ENCODE peak calls at places on chromosomes 11 and 22, in eight cellular contexts. One of them, this sample, is unnamed. For H3K4me1, the result is how much of the 10 kb centered on the place peaks cover.

GRCh38 chr11:10301656-10302293 is 3.1 kb upstream of the ADM start:
- DNase-seq in uterus: no peak
- DNase-seq in HepG2: no peak
- DNase-seq in A549: no peak
- DNase-seq in testis: no peak
- DNase-seq in colonic mucosa: no peak
- DNase-seq in tibial artery: no peak
- DNase-seq in thoracic aorta: no peak
- DNase-seq in this sample: no peak

GRCh38 chr11:36360833-36361232 is 64.7 kb downstream of the PRR5L start:
- DNase-seq in uterus: no peak
- DNase-seq in HepG2: no peak
- DNase-seq in A549: no peak
- DNase-seq in testis: no peak
- DNase-seq in colonic mucosa: no peak
- DNase-seq in tibial artery: no peak
- DNase-seq in thoracic aorta: no peak
- DNase-seq in this sample: no peak

GRCh38 chr11:12430351-12430750 is 53.0 kb downstream of the PARVA start:
- DNase-seq in uterus: no peak
- DNase-seq in HepG2: no peak
- DNase-seq in A549: no peak
- DNase-seq in testis: no peak
- DNase-seq in colonic mucosa: no peak
- DNase-seq in tibial artery: no peak
- DNase-seq in thoracic aorta: no peak
- DNase-seq in this sample: no peak

GRCh38 chr11:121059605-121060004 is 35.7 kb downstream of the TBCEL start:
- DNase-seq in uterus: no peak
- DNase-seq in HepG2: no peak
- DNase-seq in A549: no peak
- DNase-seq in testis: no peak
- DNase-seq in colonic mucosa: no peak
- DNase-seq in tibial artery: no peak
- DNase-seq in thoracic aorta: no peak
- DNase-seq in this sample: no peak

GRCh38 chr22:32083814-32084213 is 40.8 kb downstream of the SLC5A1 start:
- DNase-seq in uterus: no peak
- DNase-seq in HepG2: no peak
- DNase-seq in A549: no peak
- DNase-seq in testis: no peak
- DNase-seq in colonic mucosa: no peak
- DNase-seq in tibial artery: no peak
- DNase-seq in thoracic aorta: no peak
- DNase-seq in this sample: no peak

GRCh38 chr11:92859290-92859689 is 110.2 kb upstream of the MTNR1B start:
- DNase-seq in uterus: no peak
- DNase-seq in HepG2: no peak
- DNase-seq in A549: no peak
- DNase-seq in testis: peak
- DNase-seq in colonic mucosa: no peak
- DNase-seq in tibial artery: no peak
- DNase-seq in thoracic aorta: no peak
- DNase-seq in this sample: no peak

GRCh38 chr22:31333648-31334047 is 12.5 kb downstream of the PATZ1 start:
- DNase-seq in uterus: no peak
- DNase-seq in HepG2: no peak
- DNase-seq in A549: no peak
- DNase-seq in testis: no peak
- DNase-seq in colonic mucosa: no peak
- DNase-seq in tibial artery: no peak
- DNase-seq in thoracic aorta: no peak
- DNase-seq in this sample: no peak

GRCh38 chr11:1553808-1554594 is 18.1 kb downstream of the DUSP8 start:
- DNase-seq in uterus: no peak
- DNase-seq in HepG2: no peak
- DNase-seq in A549: no peak
- DNase-seq in testis: no peak
- DNase-seq in colonic mucosa: peak
- DNase-seq in tibial artery: peak
- DNase-seq in thoracic aorta: no peak
- DNase-seq in this sample: peak

GRCh38 chr22:49364398-49364797 is 463.3 kb downstream of the BRD1 start:
- DNase-seq in uterus: no peak
- DNase-seq in HepG2: no peak
- DNase-seq in A549: no peak
- DNase-seq in testis: no peak
- DNase-seq in colonic mucosa: peak
- DNase-seq in tibial artery: no peak
- DNase-seq in thoracic aorta: no peak
- DNase-seq in this sample: no peak

GRCh38 chr22:46971141-46971775 is 208.8 kb downstream of the TBC1D22A start:
- DNase-seq in uterus: no peak
- DNase-seq in HepG2: no peak
- DNase-seq in A549: no peak
- DNase-seq in testis: peak
- DNase-seq in colonic mucosa: no peak
- DNase-seq in tibial artery: no peak
- DNase-seq in thoracic aorta: no peak
- DNase-seq in this sample: peak

GRCh38 chr22:45204241-45204640 is 36.5 kb downstream of the KIAA0930 start:
- DNase-seq in uterus: no peak
- DNase-seq in HepG2: no peak
- DNase-seq in A549: no peak
- DNase-seq in testis: no peak
- DNase-seq in colonic mucosa: no peak
- DNase-seq in tibial artery: no peak
- DNase-seq in thoracic aorta: no peak
- DNase-seq in this sample: no peak

GRCh38 chr11:14981507-14981906 is 9.4 kb upstream of the CALCA start:
- DNase-seq in uterus: no peak
- DNase-seq in HepG2: no peak
- DNase-seq in A549: no peak
- DNase-seq in testis: no peak
- DNase-seq in colonic mucosa: no peak
- DNase-seq in tibial artery: no peak
- DNase-seq in thoracic aorta: no peak
- DNase-seq in this sample: no peak

GRCh38 chr11:2212411-2213251 is 41.0 kb upstream of the TH start:
- DNase-seq in uterus: peak
- DNase-seq in HepG2: peak
- DNase-seq in A549: no peak
- DNase-seq in testis: peak
- DNase-seq in colonic mucosa: peak
- DNase-seq in tibial artery: no peak
- DNase-seq in thoracic aorta: no peak
- DNase-seq in this sample: peak

GRCh38 chr11:68948948-68949347 is 31.8 kb downstream of the MRGPRD start:
- DNase-seq in uterus: no peak
- DNase-seq in HepG2: no peak
- DNase-seq in A549: no peak
- DNase-seq in testis: peak
- DNase-seq in colonic mucosa: no peak
- DNase-seq in tibial artery: no peak
- DNase-seq in thoracic aorta: no peak
- DNase-seq in this sample: no peak

GRCh38 chr11:68948496-68948895 is 32.3 kb downstream of the MRGPRD start:
- DNase-seq in uterus: no peak
- DNase-seq in HepG2: no peak
- DNase-seq in A549: no peak
- DNase-seq in testis: no peak
- DNase-seq in colonic mucosa: no peak
- DNase-seq in tibial artery: no peak
- DNase-seq in thoracic aorta: no peak
- DNase-seq in this sample: no peak

GRCh38 chr11:68950776-68951175 is 30.0 kb downstream of the MRGPRD start:
- DNase-seq in uterus: no peak
- DNase-seq in HepG2: no peak
- DNase-seq in A549: no peak
- DNase-seq in testis: no peak
- DNase-seq in colonic mucosa: no peak
- DNase-seq in tibial artery: no peak
- DNase-seq in thoracic aorta: no peak
- DNase-seq in this sample: no peak

GRCh38 chr11:68947151-68947550 is 33.6 kb downstream of the MRGPRD start:
- DNase-seq in uterus: no peak
- DNase-seq in HepG2: no peak
- DNase-seq in A549: no peak
- DNase-seq in testis: no peak
- DNase-seq in colonic mucosa: no peak
- DNase-seq in tibial artery: no peak
- DNase-seq in thoracic aorta: no peak
- DNase-seq in this sample: no peak

DNA sequence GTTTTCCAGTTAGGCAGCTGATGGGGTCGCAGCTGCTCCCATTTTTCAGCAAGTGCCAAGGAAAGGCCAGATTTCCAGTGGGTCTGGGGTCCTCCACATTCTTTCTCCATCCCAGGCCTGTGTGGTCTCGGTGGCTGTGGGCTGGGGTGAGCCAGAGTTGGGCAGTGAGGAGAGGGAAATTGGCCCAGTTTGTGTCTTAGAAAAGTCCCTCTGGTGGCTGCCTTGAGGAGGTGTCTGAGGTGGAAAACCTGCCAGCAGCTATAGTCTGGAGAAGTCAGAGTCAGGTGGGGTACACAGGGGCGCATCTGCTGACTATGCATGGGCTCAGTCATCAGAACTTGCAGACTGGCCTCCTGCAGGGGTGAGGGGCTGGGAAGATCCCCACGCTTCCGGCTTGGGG is 30.5 kb downstream of the MRGPRD start:
- DNase-seq in uterus: no peak
- DNase-seq in HepG2: no peak
- DNase-seq in A549: peak
- DNase-seq in testis: no peak
- DNase-seq in colonic mucosa: no peak
- DNase-seq in tibial artery: no peak
- DNase-seq in thoracic aorta: no peak
- DNase-seq in this sample: no peak
- TF ChIP-seq CTCF in uterus: no peak
- TF ChIP-seq CTCF in HepG2: peak
- TF ChIP-seq CTCF in A549: peak
- TF ChIP-seq CTCF in testis: no peak
- TF ChIP-seq CTCF in colonic mucosa: no peak
- TF ChIP-seq CTCF in tibial artery: no peak
- TF ChIP-seq CTCF in thoracic aorta: peak
- TF ChIP-seq CTCF in this sample: no peak

DNA sequence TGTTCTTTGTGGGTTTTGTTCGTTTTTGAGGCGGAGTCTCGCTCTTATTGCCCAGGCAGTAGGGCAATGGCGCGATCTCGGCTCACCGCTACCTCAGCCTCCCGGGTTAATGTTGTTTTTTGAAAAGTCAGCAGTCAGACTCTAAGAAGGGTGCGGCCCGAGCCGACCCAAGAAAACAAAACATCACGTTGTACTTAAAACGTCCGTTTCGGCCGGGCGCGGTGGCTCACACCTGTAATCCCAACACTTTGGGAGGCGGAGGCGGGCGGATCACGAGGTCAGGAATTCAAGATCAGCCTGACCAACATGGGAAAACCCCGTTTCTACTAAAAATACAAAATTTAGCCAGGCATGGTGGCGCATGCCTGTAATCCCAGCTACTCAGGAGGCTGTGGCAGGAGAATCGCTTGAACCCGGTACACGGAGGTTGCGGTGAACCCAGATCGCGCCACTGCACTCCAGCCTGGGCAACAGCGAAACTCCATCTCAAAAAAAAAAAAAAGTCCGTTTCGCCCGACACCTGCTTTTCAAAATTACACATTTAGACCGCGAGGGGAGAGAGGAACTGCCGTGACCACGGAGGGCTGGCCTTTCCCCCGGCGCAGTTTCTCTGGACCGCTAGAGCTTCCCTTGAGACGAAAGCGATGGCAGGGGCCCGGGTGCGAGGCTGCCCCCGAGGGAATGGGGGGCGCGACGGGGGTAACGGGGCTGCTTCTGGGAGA is 636 bp downstream of the CD59 start:
- DNase-seq in uterus: no peak
- DNase-seq in HepG2: peak
- DNase-seq in A549: peak
- DNase-seq in testis: peak
- DNase-seq in colonic mucosa: peak
- DNase-seq in tibial artery: peak
- DNase-seq in thoracic aorta: no peak
- DNase-seq in this sample: peak
- H3K4me1 ChIP-seq in uterus: under half
- H3K4me1 ChIP-seq in HepG2: half or more
- H3K4me1 ChIP-seq in A549: under half
- H3K4me1 ChIP-seq in testis: under half
- H3K4me1 ChIP-seq in colonic mucosa: under half
- H3K4me1 ChIP-seq in tibial artery: under half
- H3K4me1 ChIP-seq in thoracic aorta: under half
- H3K4me1 ChIP-seq in this sample: under half

DNA sequence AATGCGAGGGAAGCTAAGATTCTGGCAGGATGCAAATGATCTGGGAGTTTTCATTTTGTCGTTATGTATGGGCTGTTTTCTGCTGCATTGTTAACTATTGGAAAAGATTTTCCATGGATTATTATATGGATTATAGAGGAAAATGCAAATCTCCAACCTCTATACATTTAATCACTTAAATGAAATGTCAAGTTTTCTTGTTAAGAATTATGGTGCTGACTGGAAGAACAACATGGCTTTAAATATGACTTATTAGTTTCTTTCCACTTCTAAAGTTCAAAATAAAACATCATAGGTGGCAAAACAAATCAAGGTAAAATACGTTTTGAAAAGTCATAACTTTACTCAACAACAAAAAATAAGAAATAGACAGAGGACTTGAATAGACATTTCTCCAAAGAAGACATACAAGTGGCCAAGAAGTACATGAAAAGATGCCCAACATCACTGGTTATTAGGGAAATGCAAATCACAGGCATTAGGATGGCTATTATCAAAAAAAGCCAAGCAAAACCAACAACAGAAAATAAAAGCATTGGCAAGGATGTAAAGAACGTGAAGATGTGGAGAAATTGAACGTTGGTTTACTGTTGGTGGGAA is 56.2 kb upstream of the CLDN5 start:
- DNase-seq in uterus: no peak
- DNase-seq in HepG2: no peak
- DNase-seq in A549: no peak
- DNase-seq in testis: no peak
- DNase-seq in colonic mucosa: no peak
- DNase-seq in tibial artery: no peak
- DNase-seq in thoracic aorta: no peak
- DNase-seq in this sample: no peak
- H3K27ac ChIP-seq in uterus: no peak
- H3K27ac ChIP-seq in HepG2: no peak
- H3K27ac ChIP-seq in A549: no peak
- H3K27ac ChIP-seq in testis: no peak
- H3K27ac ChIP-seq in colonic mucosa: no peak
- H3K27ac ChIP-seq in tibial artery: no peak
- H3K27ac ChIP-seq in thoracic aorta: no peak
- H3K27ac ChIP-seq in this sample: no peak

DNA sequence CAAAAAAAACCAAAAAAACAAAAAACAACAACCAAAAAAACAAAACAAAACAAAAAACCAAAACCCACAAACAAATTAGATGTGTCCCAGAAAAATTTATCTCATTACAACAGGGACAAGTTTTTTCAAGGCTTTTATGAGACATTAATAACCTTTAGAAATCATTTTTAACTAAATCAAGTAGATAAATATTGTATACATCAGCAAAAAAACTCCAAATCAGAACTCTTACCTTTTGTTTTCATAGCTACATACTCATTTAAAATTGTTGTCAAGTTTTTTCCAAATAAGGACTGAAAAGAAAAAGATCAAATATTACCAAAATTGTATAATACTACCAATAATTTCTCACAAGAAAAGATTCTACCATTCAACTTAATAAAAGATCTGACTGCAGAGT is 28.7 kb downstream of the NPAT start:
- DNase-seq in uterus: no peak
- DNase-seq in HepG2: no peak
- DNase-seq in A549: no peak
- DNase-seq in testis: no peak
- DNase-seq in colonic mucosa: no peak
- DNase-seq in tibial artery: no peak
- DNase-seq in thoracic aorta: no peak
- DNase-seq in this sample: no peak
- TF ChIP-seq CTCF in uterus: no peak
- TF ChIP-seq CTCF in HepG2: no peak
- TF ChIP-seq CTCF in A549: no peak
- TF ChIP-seq CTCF in testis: no peak
- TF ChIP-seq CTCF in colonic mucosa: no peak
- TF ChIP-seq CTCF in tibial artery: no peak
- TF ChIP-seq CTCF in thoracic aorta: no peak
- TF ChIP-seq CTCF in this sample: no peak